ENCODE peak calls at places on chromosomes 2 and 18, in four cellular contexts. K is HCT116, I is fibroblast of lung, P is PC-3. C is an unnamed sample.

GRCh38 chr2:158926478-158926948 is 41.9 kb upstream of the TANC1 start:
- DNase-seq in I (peak; percentile 82), K (peak; percentile 34), P (peak; percentile 79), C (peak; percentile 16)

GRCh38 chr2:205193829-205194228 is 488.5 kb upstream of the NRP2 start:
- DNase-seq in I (no peak), K (no peak), P (no peak), C (no peak)

GRCh38 chr2:159893439-159893838 is 95.4 kb upstream of the CD302 start:
- DNase-seq in I (no peak), K (no peak), P (no peak), C (no peak)

GRCh38 chr2:85245891-85246290 is 81.9 kb downstream of the TGOLN2 start:
- DNase-seq in I (peak; percentile 23), P (no peak), K (no peak), C (no peak)

GRCh38 chr2:97699765-97700444 is 13.5 kb upstream of the ZAP70 start:
- DNase-seq in K (peak; percentile 37), P (peak; percentile 74), I (peak; percentile 37), C (peak; percentile 74)

GRCh38 chr2:84879595-84880394 is 1.1 kb downstream of the TRABD2A start:
- DNase-seq in K (no peak), P (no peak), I (no peak), C (peak; percentile 19)

GRCh38 chr2:50591642-50592041 is 440.3 kb downstream of the NRXN1 start:
- DNase-seq in K (no peak), I (peak; percentile 97), P (no peak), C (no peak)

GRCh38 chr2:230866704-230867561 is 2.2 kb downstream of the ITM2C start:
- DNase-seq in P (peak; percentile 26), K (no peak), I (peak; percentile 27), C (no peak)

GRCh38 chr2:230472619-230473018 is 56.6 kb downstream of the SP100 start:
- DNase-seq in I (peak; percentile 75), P (peak; percentile 57), K (peak; percentile 16), C (peak; percentile 6)

GRCh38 chr2:55581875-55582547 is 35.4 kb downstream of the PPP4R3B start:
- DNase-seq in K (no peak), I (peak; percentile 37), P (no peak), C (no peak)

GRCh38 chr18:63155169-63155852 is 164.3 kb downstream of the BCL2 start:
- DNase-seq in I (no peak), P (peak; percentile 55), K (peak; percentile 62), C (peak; percentile 71)

GRCh38 chr2:196902828-196903227 is 23.7 kb downstream of the PGAP1 start:
- DNase-seq in P (peak; percentile 77), I (peak; percentile 42), K (no peak), C (no peak)

GRCh38 chr18:34893239-34893638 is 148.0 kb upstream of the MAPRE2 start:
- DNase-seq in I (no peak), P (no peak), K (no peak), C (no peak)

GRCh38 chr18:3454365-3455089 is 4.6 kb downstream of the TGIF1 start:
- DNase-seq in P (peak; percentile 76), I (peak; percentile 70), K (no peak), C (peak; percentile 70)

GRCh38 chr2:45651415-45652089 is at the start of gene PRKCE:
- DNase-seq in P (peak; percentile 47), K (no peak), I (peak; percentile 25), C (peak; percentile 54)

GRCh38 chr2:172100080-172101007 is 2.4 kb downstream of the DLX2 start:
- DNase-seq in I (no peak), P (no peak), K (no peak), C (no peak)
- TF ChIP-seq EZH2 in I (peak; percentile 33), P (no peak), K (no peak), C (peak; percentile 91)

GRCh38 chr18:47250415-47251046 is 929 bp downstream of the SKOR2 start:
- DNase-seq in K (no peak), P (no peak), I (no peak), C (no peak)
- TF ChIP-seq EZH2 in K (no peak), P (no peak), I (peak; percentile 71), C (no peak)

GRCh38 chr2:19357383-19358241 is 811 bp downstream of the OSR1 start:
- DNase-seq in P (peak; percentile 38), K (no peak), I (peak; percentile 20), C (peak; percentile 42)

GRCh38 chr2:19358242-19359020 is at the start of gene OSR1:
- DNase-seq in P (peak; percentile 71), I (peak; percentile 53), K (no peak), C (peak; percentile 87)

GRCh38 chr2:19355931-19356544 is 2.4 kb downstream of the OSR1 start:
- DNase-seq in I (no peak), P (no peak), K (no peak), C (no peak)

GRCh38 chr2:19355416-19355821 is 3.0 kb downstream of the OSR1 start:
- DNase-seq in K (no peak), P (no peak), I (no peak), C (no peak)

GRCh38 chr2:19356545-19357382 is 1.7 kb downstream of the OSR1 start:
- DNase-seq in K (no peak), I (no peak), P (no peak), C (no peak)
- TF ChIP-seq EZH2 in K (no peak), I (no peak), P (no peak), C (no peak)

GRCh38 chr2:148447877-148448276 is 196.7 kb upstream of the EPC2 start:
- DNase-seq in P (no peak), K (no peak), I (no peak), C (no peak)
- TF ChIP-seq EZH2 in P (no peak), K (no peak), I (no peak), C (no peak)

GRCh38 chr2:43825841-43826240 is 12.8 kb downstream of the ABCG5 start:
- DNase-seq in P (no peak), K (no peak), I (no peak), C (no peak)

GRCh38 chr2:43837033-43837432 is 1.6 kb downstream of the ABCG5 start:
- DNase-seq in I (no peak), K (no peak), P (no peak), C (no peak)

GRCh38 chr2:43826305-43827250 is 12.1 kb downstream of the ABCG5 start:
- DNase-seq in P (no peak), K (no peak), I (no peak), C (no peak)

GRCh38 chr2:43832457-43832856 is 6.2 kb downstream of the ABCG5 start:
- DNase-seq in P (peak; percentile 19), I (peak; percentile 18), K (no peak), C (no peak)

DNA sequence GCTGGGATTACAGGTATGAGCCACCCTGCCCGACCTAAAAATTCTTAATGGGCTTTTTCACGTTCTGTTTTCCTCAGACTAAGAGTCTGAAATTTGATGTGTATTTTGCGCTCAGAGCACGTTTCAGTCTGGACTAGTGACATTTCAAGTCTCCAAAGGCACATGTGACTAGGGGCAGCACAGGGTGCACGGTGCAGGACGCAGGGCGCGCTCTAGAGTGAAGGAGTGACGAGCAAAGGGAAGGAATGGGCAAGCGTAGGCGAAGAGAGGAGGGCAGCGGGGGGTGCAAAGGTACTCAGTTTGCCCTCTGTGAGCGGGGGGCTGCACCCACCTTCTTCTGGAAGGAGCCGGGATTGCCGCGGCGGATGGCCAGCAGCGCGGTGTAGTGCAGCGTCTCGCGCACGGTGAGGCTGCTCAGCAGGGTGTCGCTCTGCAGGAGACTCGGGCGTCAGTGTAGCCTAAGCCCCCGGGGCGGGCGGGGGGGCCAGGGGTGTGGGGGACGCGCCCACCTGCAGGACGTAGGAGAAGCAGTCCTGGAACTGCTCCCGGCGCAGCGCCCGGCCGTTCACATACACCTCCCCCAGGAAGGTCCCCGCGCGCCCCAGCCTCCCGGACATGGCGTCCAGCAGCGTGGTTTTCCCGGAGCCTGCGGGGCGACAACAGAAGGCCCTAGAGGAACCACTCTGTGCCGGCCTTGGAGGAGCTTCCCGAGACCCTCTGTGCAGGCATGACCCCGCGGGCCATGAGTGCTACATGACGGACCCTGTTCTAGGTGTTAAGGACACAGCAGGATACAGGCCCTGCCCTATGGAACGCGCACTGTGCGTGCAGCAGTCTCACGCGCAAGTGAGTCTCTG is 7.0 kb downstream of the ABCG5 start:
- DNase-seq in I (peak; percentile 4), P (no peak), K (no peak), C (no peak)
- TF ChIP-seq EZH2 in I (no peak), P (no peak), K (no peak), C (no peak)

DNA sequence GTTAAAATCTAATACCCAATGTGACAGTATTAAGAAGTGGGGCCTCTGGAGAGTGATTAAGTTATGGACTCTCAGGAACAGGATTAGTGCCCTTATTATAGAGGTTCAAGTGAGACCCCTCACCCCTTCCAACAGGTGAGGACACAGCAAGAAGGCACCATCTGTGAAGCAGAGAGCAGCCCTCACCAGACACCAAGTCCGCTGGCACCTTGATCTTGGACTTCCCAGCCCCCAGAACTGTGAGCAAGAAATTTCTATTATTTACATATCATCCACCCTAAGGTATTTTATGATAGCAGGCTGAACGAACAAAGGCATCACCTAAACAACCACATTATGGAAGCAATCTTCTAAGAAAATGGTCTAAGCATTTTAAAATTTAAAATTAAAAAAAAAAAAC is 59.0 kb downstream of the HDAC4 start:
- DNase-seq in K (no peak), P (no peak), I (no peak), C (no peak)
- TF ChIP-seq EZH2 in K (no peak), P (no peak), I (no peak), C (no peak)

DNA sequence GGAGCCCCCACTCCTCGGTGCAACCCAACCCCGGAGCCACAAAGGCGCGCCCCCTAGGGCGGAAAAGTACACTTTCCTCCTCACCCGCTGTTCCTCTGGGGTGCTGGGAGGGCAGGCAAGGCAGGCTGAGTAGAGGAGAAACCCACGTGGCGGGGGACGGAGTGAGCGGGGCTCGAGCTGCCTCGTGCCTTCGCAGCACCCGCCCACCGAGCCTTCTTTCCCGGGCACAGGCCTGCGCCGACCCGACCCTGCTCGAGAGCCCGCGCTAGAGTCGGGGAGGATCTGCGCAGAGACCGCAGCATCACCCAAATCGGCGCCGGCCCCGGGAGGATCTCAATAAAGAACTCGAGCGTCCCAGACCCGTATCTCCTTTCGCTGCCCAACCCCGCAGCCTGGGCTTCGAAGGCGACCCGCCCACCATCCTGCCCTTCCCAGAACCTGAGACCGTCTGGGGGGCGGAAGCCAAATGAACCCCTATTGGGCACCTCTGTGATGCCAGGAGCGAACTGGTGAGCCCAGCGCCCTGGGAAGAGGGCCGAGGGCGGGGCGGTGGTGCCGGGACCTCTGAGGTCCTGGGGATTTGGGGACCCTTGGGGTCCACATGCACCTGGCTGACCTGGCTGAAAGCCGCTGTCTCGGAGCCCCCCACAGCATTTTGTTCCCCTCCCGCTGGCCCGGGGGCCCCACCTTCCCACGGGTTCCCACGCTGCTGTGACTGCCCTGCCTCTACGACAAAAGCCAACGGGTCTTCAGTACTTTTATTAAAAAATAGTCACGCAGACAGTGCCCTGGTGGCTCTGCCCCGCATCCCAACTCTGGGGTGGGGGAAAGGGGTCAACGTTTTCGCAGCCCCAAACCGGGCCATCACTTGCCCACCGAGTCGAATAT is 1.3 kb downstream of the UCN start:
- DNase-seq in I (no peak), P (no peak), K (no peak), C (no peak)
- TF ChIP-seq EZH2 in I (peak; percentile 93), P (no peak), K (no peak), C (no peak)